ENCODE peak calls at places on chromosomes 3 and 15, in six cellular contexts. One of them, this sample, is unnamed.

GRCh38 chr3:184144505-184144904 is 9.3 kb downstream of the EIF2B5 start:
- DNase-seq in GM23248: no peak
- DNase-seq in mucosa of descending colon: no peak
- DNase-seq in ovary: no peak
- DNase-seq in heart left ventricle: no peak
- DNase-seq in HCT116: no peak
- DNase-seq in this sample: no peak

GRCh38 chr15:69380100-69380725 is 33.9 kb upstream of the KIF23 start:
- DNase-seq in HCT116: no peak
- DNase-seq in mucosa of descending colon: no peak
- DNase-seq in GM23248: peak; percentile 46
- DNase-seq in heart left ventricle: no peak
- DNase-seq in ovary: no peak
- DNase-seq in this sample: no peak

GRCh38 chr3:3097958-3098357 is 12.2 kb downstream of the IL5RA start:
- DNase-seq in heart left ventricle: no peak
- DNase-seq in GM23248: no peak
- DNase-seq in ovary: no peak
- DNase-seq in mucosa of descending colon: no peak
- DNase-seq in HCT116: no peak
- DNase-seq in this sample: no peak

GRCh38 chr3:33034601-33035000 is 62.3 kb downstream of the GLB1 start:
- DNase-seq in GM23248: no peak
- DNase-seq in mucosa of descending colon: no peak
- DNase-seq in HCT116: no peak
- DNase-seq in heart left ventricle: no peak
- DNase-seq in ovary: no peak
- DNase-seq in this sample: no peak

GRCh38 chr3:72245183-72245811 is 460.3 kb upstream of the PROK2 start:
- DNase-seq in heart left ventricle: peak; percentile 70
- DNase-seq in HCT116: no peak
- DNase-seq in ovary: peak; percentile 42
- DNase-seq in mucosa of descending colon: peak; percentile 39
- DNase-seq in GM23248: peak; percentile 35
- DNase-seq in this sample: no peak

GRCh38 chr3:16448691-16449090 is 64.8 kb downstream of the RFTN1 start:
- DNase-seq in heart left ventricle: peak; percentile 65
- DNase-seq in ovary: peak; percentile 87
- DNase-seq in HCT116: peak; percentile 54
- DNase-seq in GM23248: peak; percentile 98
- DNase-seq in mucosa of descending colon: peak; percentile 38
- DNase-seq in this sample: peak; percentile 95

GRCh38 chr3:85567074-85567676 is 608.4 kb downstream of the CADM2 start:
- DNase-seq in HCT116: no peak
- DNase-seq in GM23248: peak; percentile 61
- DNase-seq in mucosa of descending colon: no peak
- DNase-seq in ovary: no peak
- DNase-seq in heart left ventricle: peak; percentile 8
- DNase-seq in this sample: no peak

GRCh38 chr15:60536951-60537350 is 58.0 kb upstream of the ICE2 start:
- DNase-seq in GM23248: no peak
- DNase-seq in mucosa of descending colon: no peak
- DNase-seq in HCT116: no peak
- DNase-seq in heart left ventricle: no peak
- DNase-seq in ovary: no peak
- DNase-seq in this sample: no peak

GRCh38 chr3:190526787-190527767 is 13.2 kb downstream of the IL1RAP start:
- DNase-seq in ovary: no peak
- DNase-seq in mucosa of descending colon: no peak
- DNase-seq in heart left ventricle: no peak
- DNase-seq in GM23248: peak; percentile 73
- DNase-seq in HCT116: no peak
- DNase-seq in this sample: peak; percentile 58

GRCh38 chr3:126459111-126459762 is 16.5 kb downstream of the ZXDC start:
- DNase-seq in HCT116: no peak
- DNase-seq in heart left ventricle: no peak
- DNase-seq in ovary: no peak
- DNase-seq in GM23248: no peak
- DNase-seq in mucosa of descending colon: no peak
- DNase-seq in this sample: no peak

GRCh38 chr3:123765475-123766166 is 118.5 kb downstream of the MYLK start:
- DNase-seq in GM23248: peak; percentile 56
- DNase-seq in mucosa of descending colon: no peak
- DNase-seq in heart left ventricle: no peak
- DNase-seq in ovary: no peak
- DNase-seq in HCT116: no peak
- DNase-seq in this sample: no peak

GRCh38 chr3:5219216-5219615 is 31.7 kb downstream of the EDEM1 start:
- DNase-seq in GM23248: no peak
- DNase-seq in ovary: no peak
- DNase-seq in heart left ventricle: no peak
- DNase-seq in mucosa of descending colon: no peak
- DNase-seq in HCT116: no peak
- DNase-seq in this sample: no peak

GRCh38 chr3:159839561-159840379 is 148.9 kb upstream of the IL12A start:
- DNase-seq in GM23248: no peak
- DNase-seq in heart left ventricle: no peak
- DNase-seq in ovary: no peak
- DNase-seq in mucosa of descending colon: no peak
- DNase-seq in HCT116: no peak
- DNase-seq in this sample: no peak

GRCh38 chr3:15269091-15269989 is 63.0 kb downstream of the SH3BP5 start:
- DNase-seq in ovary: peak; percentile 89
- DNase-seq in HCT116: peak; percentile 78
- DNase-seq in heart left ventricle: peak; percentile 88
- DNase-seq in GM23248: peak; percentile 99
- DNase-seq in mucosa of descending colon: peak; percentile 72
- DNase-seq in this sample: peak; percentile 27

GRCh38 chr3:58833501-58833900 is 166.9 kb upstream of the FAM3D start:
- DNase-seq in HCT116: no peak
- DNase-seq in mucosa of descending colon: no peak
- DNase-seq in heart left ventricle: no peak
- DNase-seq in GM23248: peak; percentile 13
- DNase-seq in ovary: no peak
- DNase-seq in this sample: peak; percentile 53
- H3K9me3 ChIP-seq in HCT116: no peaks in the 10 kb centered on the region
- H3K9me3 ChIP-seq in mucosa of descending colon: no peaks in the 10 kb centered on the region
- H3K9me3 ChIP-seq in heart left ventricle: no peaks in the 10 kb centered on the region
- H3K9me3 ChIP-seq in GM23248: no peaks in the 10 kb centered on the region
- H3K9me3 ChIP-seq in ovary: no peaks in the 10 kb centered on the region
- H3K9me3 ChIP-seq in this sample: no peaks in the 10 kb centered on the region

GRCh38 chr3:48684054-48684349 is 1.7 kb downstream of the NCKIPSD start:
- DNase-seq in mucosa of descending colon: no peak
- DNase-seq in GM23248: peak; percentile 37
- DNase-seq in HCT116: no peak
- DNase-seq in heart left ventricle: no peak
- DNase-seq in ovary: no peak
- DNase-seq in this sample: no peak
- H3K4me3 ChIP-seq in mucosa of descending colon: no peak overlapping the region
- H3K4me3 ChIP-seq in GM23248: peak overlapping the region; percentile 96
- H3K4me3 ChIP-seq in HCT116: peak overlapping the region; percentile 96
- H3K4me3 ChIP-seq in heart left ventricle: no peak overlapping the region
- H3K4me3 ChIP-seq in ovary: peak overlapping the region; percentile 90
- H3K4me3 ChIP-seq in this sample: peak overlapping the region; percentile 93

GRCh38 chr15:25053000-25053815 is 98.4 kb downstream of the SNRPN start:
- DNase-seq in HCT116: no peak
- DNase-seq in mucosa of descending colon: no peak
- DNase-seq in ovary: no peak
- DNase-seq in GM23248: no peak
- DNase-seq in heart left ventricle: no peak
- DNase-seq in this sample: no peak
- H3K9me3 ChIP-seq in HCT116: no peaks in the 10 kb centered on the region
- H3K9me3 ChIP-seq in mucosa of descending colon: peaks cover 97% of the 10 kb centered on the region
- H3K9me3 ChIP-seq in ovary: peaks cover 93% of the 10 kb centered on the region
- H3K9me3 ChIP-seq in GM23248: no peaks in the 10 kb centered on the region
- H3K9me3 ChIP-seq in heart left ventricle: peaks cover 95% of the 10 kb centered on the region
- H3K9me3 ChIP-seq in this sample: peaks cover 98% of the 10 kb centered on the region

GRCh38 chr15:32838820-32839219 is 121.0 kb downstream of the GREM1 start:
- DNase-seq in ovary: no peak
- DNase-seq in GM23248: peak; percentile 97
- DNase-seq in HCT116: no peak
- DNase-seq in heart left ventricle: no peak
- DNase-seq in mucosa of descending colon: no peak
- DNase-seq in this sample: no peak
- H3K4me3 ChIP-seq in ovary: no peak overlapping the region
- H3K4me3 ChIP-seq in GM23248: peak overlapping the region; percentile 56
- H3K4me3 ChIP-seq in HCT116: no peak overlapping the region
- H3K4me3 ChIP-seq in heart left ventricle: no peak overlapping the region
- H3K4me3 ChIP-seq in mucosa of descending colon: no peak overlapping the region
- H3K4me3 ChIP-seq in this sample: no peak overlapping the region

GRCh38 chr3:118272976-118273375 is 761.7 kb downstream of the IGSF11 start:
- DNase-seq in ovary: no peak
- DNase-seq in HCT116: no peak
- DNase-seq in GM23248: no peak
- DNase-seq in mucosa of descending colon: no peak
- DNase-seq in heart left ventricle: no peak
- DNase-seq in this sample: no peak
- H3K9me3 ChIP-seq in ovary: no peaks in the 10 kb centered on the region
- H3K9me3 ChIP-seq in HCT116: no peaks in the 10 kb centered on the region
- H3K9me3 ChIP-seq in GM23248: no peaks in the 10 kb centered on the region
- H3K9me3 ChIP-seq in mucosa of descending colon: peaks cover 13% of the 10 kb centered on the region
- H3K9me3 ChIP-seq in heart left ventricle: peaks cover 7% of the 10 kb centered on the region
- H3K9me3 ChIP-seq in this sample: no peaks in the 10 kb centered on the region

DNA sequence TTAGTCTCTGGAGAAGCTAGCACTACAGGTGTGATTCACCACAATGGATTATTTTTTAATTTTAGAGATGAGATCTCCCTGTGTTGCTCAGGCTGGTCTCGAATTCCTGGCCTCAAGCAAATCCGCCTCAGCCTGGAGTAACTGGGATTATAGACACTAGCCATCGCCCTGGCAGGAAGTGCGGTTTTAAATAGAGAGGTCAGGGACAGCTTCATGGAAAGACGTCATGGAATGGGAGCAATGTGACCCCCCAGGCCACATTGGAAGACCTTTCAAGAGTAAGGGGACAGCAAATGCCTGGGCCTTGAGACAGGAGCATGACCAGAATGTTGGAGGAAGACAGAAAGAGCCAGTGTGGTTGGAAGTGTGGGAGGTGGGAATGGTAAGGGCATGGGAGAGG is 2.2 kb upstream of the ISG20 start:
- DNase-seq in GM23248: no peak
- DNase-seq in heart left ventricle: no peak
- DNase-seq in HCT116: no peak
- DNase-seq in mucosa of descending colon: peak; percentile 25
- DNase-seq in ovary: no peak
- DNase-seq in this sample: no peak
- H3K4me3 ChIP-seq in GM23248: no peak overlapping the region
- H3K4me3 ChIP-seq in heart left ventricle: no peak overlapping the region
- H3K4me3 ChIP-seq in HCT116: no peak overlapping the region
- H3K4me3 ChIP-seq in mucosa of descending colon: no peak overlapping the region
- H3K4me3 ChIP-seq in ovary: no peak overlapping the region
- H3K4me3 ChIP-seq in this sample: no peak overlapping the region

GRCh38 chr15:93239591-93239990 is 150.6 kb upstream of the RGMA start:
- DNase-seq in GM23248: no peak
- DNase-seq in heart left ventricle: no peak
- DNase-seq in HCT116: no peak
- DNase-seq in mucosa of descending colon: no peak
- DNase-seq in ovary: no peak
- DNase-seq in this sample: no peak
- H3K9me3 ChIP-seq in GM23248: no peaks in the 10 kb centered on the region
- H3K9me3 ChIP-seq in heart left ventricle: no peaks in the 10 kb centered on the region
- H3K9me3 ChIP-seq in HCT116: no peaks in the 10 kb centered on the region
- H3K9me3 ChIP-seq in mucosa of descending colon: no peaks in the 10 kb centered on the region
- H3K9me3 ChIP-seq in ovary: no peaks in the 10 kb centered on the region
- H3K9me3 ChIP-seq in this sample: no peaks in the 10 kb centered on the region

This sample was measured in adipocyte.